ENCODE peak calls at places on chromosomes 5 and 9, in four cellular contexts. One of them, this sample, is unnamed.

GRCh38 chr5:93584531-93585053 is 1.6 kb downstream of the NR2F1 start:
- DNase-seq in A549: no peak
- DNase-seq in K562: no peak
- DNase-seq in GM12878: no peak
- DNase-seq in this sample: no peak

GRCh38 chr5:64299805-64300204 is 134.2 kb downstream of the RNF180 start:
- DNase-seq in A549: no peak
- DNase-seq in K562: no peak
- DNase-seq in GM12878: no peak
- DNase-seq in this sample: no peak

GRCh38 chr5:88732181-88732633 is 150.8 kb downstream of the MEF2C start:
- DNase-seq in A549: no peak
- DNase-seq in K562: no peak
- DNase-seq in GM12878: peak; percentile 94
- DNase-seq in this sample: no peak

GRCh38 chr9:33329117-33329563 is 38.8 kb downstream of the NFX1 start:
- DNase-seq in A549: peak; percentile 97
- DNase-seq in K562: no peak
- DNase-seq in GM12878: no peak
- DNase-seq in this sample: peak; percentile 94

GRCh38 chr9:137318976-137319375 is 16.9 kb upstream of the NRARP start:
- DNase-seq in A549: peak; percentile 44
- DNase-seq in K562: peak; percentile 59
- DNase-seq in GM12878: no peak
- DNase-seq in this sample: peak; percentile 5

GRCh38 chr5:168114444-168115017 is 176.9 kb upstream of the WWC1 start:
- DNase-seq in A549: peak; percentile 69
- DNase-seq in K562: peak; percentile 52
- DNase-seq in GM12878: no peak
- DNase-seq in this sample: peak; percentile 14

GRCh38 chr5:135398160-135398854 is 724 bp downstream of the MACROH2A1 start:
- DNase-seq in A549: peak; percentile 16
- DNase-seq in K562: peak; percentile 58
- DNase-seq in GM12878: no peak
- DNase-seq in this sample: no peak

GRCh38 chr5:172728481-172729241 is 42.3 kb downstream of the DUSP1 start:
- DNase-seq in A549: no peak
- DNase-seq in K562: no peak
- DNase-seq in GM12878: no peak
- DNase-seq in this sample: no peak

GRCh38 chr5:171493646-171494393 is 74.4 kb downstream of the FGF18 start:
- DNase-seq in A549: no peak
- DNase-seq in K562: no peak
- DNase-seq in GM12878: no peak
- DNase-seq in this sample: no peak

GRCh38 chr5:125390316-125390715 is 643.9 kb upstream of the ZNF608 start:
- DNase-seq in A549: no peak
- DNase-seq in K562: no peak
- DNase-seq in GM12878: no peak
- DNase-seq in this sample: no peak

GRCh38 chr5:66553368-66553912 is 42.8 kb upstream of the MAST4 start:
- DNase-seq in A549: no peak
- DNase-seq in K562: no peak
- DNase-seq in GM12878: no peak
- DNase-seq in this sample: no peak

GRCh38 chr5:157267766-157268480 is 2.0 kb downstream of the CYFIP2 start:
- DNase-seq in A549: no peak
- DNase-seq in K562: no peak
- DNase-seq in GM12878: no peak
- DNase-seq in this sample: no peak

GRCh38 chr5:135934939-135935338 is 19.8 kb downstream of the LECT2 start:
- DNase-seq in A549: no peak
- DNase-seq in K562: no peak
- DNase-seq in GM12878: no peak
- DNase-seq in this sample: peak; percentile 29

GRCh38 chr9:85536076-85536475 is 205.7 kb downstream of the AGTPBP1 start:
- DNase-seq in A549: no peak
- DNase-seq in K562: no peak
- DNase-seq in GM12878: no peak
- DNase-seq in this sample: peak; percentile 60

GRCh38 chr9:91930475-91930874 is 19.6 kb downstream of the ROR2 start:
- DNase-seq in A549: peak; percentile 29
- DNase-seq in K562: no peak
- DNase-seq in GM12878: no peak
- DNase-seq in this sample: peak; percentile 30

GRCh38 chr9:91775011-91775707 is 174.9 kb downstream of the ROR2 start:
- DNase-seq in A549: peak; percentile 66
- DNase-seq in K562: peak; percentile 77
- DNase-seq in GM12878: no peak
- DNase-seq in this sample: peak; percentile 58

GRCh38 chr5:179923422-179923821 is 15.7 kb upstream of the TBC1D9B start:
- DNase-seq in A549: no peak
- DNase-seq in K562: peak; percentile 25
- DNase-seq in GM12878: peak; percentile 15
- DNase-seq in this sample: no peak

GRCh38 chr5:16666861-16667481 is 50.2 kb upstream of the RETREG1 start:
- DNase-seq in A549: no peak
- DNase-seq in K562: no peak
- DNase-seq in GM12878: no peak
- DNase-seq in this sample: peak; percentile 15

GRCh38 chr5:95641803-95642220 is 4.8 kb upstream of the RFESD start:
- DNase-seq in A549: no peak
- DNase-seq in K562: peak; percentile 29
- DNase-seq in GM12878: no peak
- DNase-seq in this sample: peak; percentile 54
- TF ChIP-seq ELK1 in A549: no peak
- TF ChIP-seq ELK1 in K562: no peak
- TF ChIP-seq ELK1 in GM12878: no peak
- TF ChIP-seq ELK1 in this sample: no peak

GRCh38 chr9:79573697-79573976 is 1.9 kb downstream of the TLE4 start:
- DNase-seq in A549: no peak
- DNase-seq in K562: no peak
- DNase-seq in GM12878: no peak
- DNase-seq in this sample: no peak
- H3K27ac ChIP-seq in A549: peak overlapping the region; percentile 92
- H3K27ac ChIP-seq in K562: peak overlapping the region; percentile 41
- H3K27ac ChIP-seq in GM12878: peak overlapping the region; percentile 82
- H3K27ac ChIP-seq in this sample: peak overlapping the region; percentile 63

DNA sequence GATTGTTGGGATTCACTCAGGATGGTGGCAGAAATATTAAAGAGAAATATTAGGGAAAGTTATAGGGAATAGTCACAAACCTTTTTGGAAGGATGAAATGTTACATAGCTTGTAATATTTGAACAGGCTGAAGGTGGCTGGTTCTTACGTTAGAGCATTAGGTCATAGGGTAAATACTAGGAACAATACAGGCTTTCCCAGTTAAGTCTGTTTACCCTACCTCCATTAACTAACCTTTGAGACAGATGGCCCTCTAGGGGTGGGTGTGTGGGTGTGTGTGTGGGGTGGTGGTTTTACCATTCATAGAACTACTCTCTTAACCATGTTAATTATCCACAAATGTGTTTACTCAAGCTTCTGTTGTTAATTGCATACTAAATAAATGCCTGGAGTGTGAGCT is 94.3 kb upstream of the STK32A start:
- DNase-seq in A549: no peak
- DNase-seq in K562: no peak
- DNase-seq in GM12878: no peak
- DNase-seq in this sample: no peak
- TF ChIP-seq ELK1 in A549: no peak
- TF ChIP-seq ELK1 in K562: no peak
- TF ChIP-seq ELK1 in GM12878: no peak
- TF ChIP-seq ELK1 in this sample: no peak

DNA sequence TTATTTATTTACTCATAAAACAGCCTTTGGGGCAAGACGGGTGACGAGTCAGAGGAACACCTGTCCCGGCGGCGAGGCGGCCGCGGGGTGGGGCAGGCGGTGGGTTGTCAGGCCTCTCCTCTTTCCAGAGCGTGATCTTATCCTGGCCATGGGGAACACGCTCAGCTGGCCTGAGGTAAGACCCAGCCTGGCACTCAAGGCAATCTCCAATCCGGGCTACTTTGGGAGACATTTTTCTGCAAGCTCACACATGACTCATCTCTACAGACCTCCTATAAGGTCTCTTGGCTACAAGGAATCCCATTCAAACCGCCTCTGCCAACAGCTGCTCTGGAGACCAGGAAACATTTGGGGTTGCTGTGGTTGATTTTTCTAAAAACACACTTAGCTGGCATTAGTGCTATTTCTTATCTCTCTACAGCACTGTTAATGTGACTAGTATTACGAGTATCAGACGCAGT is 6.2 kb downstream of the RAPGEF1 start:
- DNase-seq in A549: peak; percentile 88
- DNase-seq in K562: peak; percentile 55
- DNase-seq in GM12878: no peak
- DNase-seq in this sample: peak; percentile 96
- H3K27ac ChIP-seq in A549: peak overlapping the region; percentile 79
- H3K27ac ChIP-seq in K562: peak overlapping the region; percentile 21
- H3K27ac ChIP-seq in GM12878: peak overlapping the region; percentile 99
- H3K27ac ChIP-seq in this sample: peak overlapping the region; percentile 18

GRCh38 chr5:65305913-65306312 is 175.8 kb downstream of the ADAMTS6 start:
- DNase-seq in A549: no peak
- DNase-seq in K562: no peak
- DNase-seq in GM12878: no peak
- DNase-seq in this sample: peak; percentile 84
- TF ChIP-seq ELK1 in A549: no peak
- TF ChIP-seq ELK1 in K562: no peak
- TF ChIP-seq ELK1 in GM12878: no peak
- TF ChIP-seq ELK1 in this sample: no peak

DNA sequence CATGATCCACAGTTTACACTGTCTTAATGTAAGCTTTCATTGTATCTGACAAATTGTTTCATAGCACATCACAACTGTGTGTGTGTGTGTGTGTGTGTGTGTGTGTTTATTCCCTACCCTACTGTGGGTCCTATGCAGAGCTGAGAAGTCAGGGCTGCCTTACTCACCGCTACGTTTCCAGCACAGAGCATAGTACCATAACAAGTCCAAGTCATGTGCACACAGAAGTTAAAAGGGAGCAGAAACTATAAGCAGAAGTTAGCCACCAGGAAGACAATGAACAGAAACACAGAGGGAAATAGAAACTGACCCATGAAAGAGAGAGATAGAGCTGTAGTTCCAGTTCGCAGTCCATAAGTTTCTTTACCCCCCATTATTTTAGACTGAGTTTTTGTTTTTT is 38.2 kb upstream of the DMXL1 start:
- DNase-seq in A549: no peak
- DNase-seq in K562: no peak
- DNase-seq in GM12878: peak; percentile 61
- DNase-seq in this sample: peak; percentile 59
- H3K27ac ChIP-seq in A549: no peak overlapping the region
- H3K27ac ChIP-seq in K562: no peak overlapping the region
- H3K27ac ChIP-seq in GM12878: peak overlapping the region; percentile 95
- H3K27ac ChIP-seq in this sample: no peak overlapping the region

GRCh38 chr5:28809811-28810750 is 1771.7 kb upstream of the CDH9 start:
- DNase-seq in A549: no peak
- DNase-seq in K562: peak; percentile 73
- DNase-seq in GM12878: no peak
- DNase-seq in this sample: no peak
- TF ChIP-seq ELK1 in A549: no peak
- TF ChIP-seq ELK1 in K562: no peak
- TF ChIP-seq ELK1 in GM12878: no peak
- TF ChIP-seq ELK1 in this sample: no peak

GRCh38 chr5:153972240-153972639 is 66.5 kb downstream of the FAM114A2 start:
- DNase-seq in A549: no peak
- DNase-seq in K562: no peak
- DNase-seq in GM12878: no peak
- DNase-seq in this sample: no peak

GRCh38 chr5:153974131-153974812 is 64.4 kb downstream of the FAM114A2 start:
- DNase-seq in A549: peak; percentile 35
- DNase-seq in K562: peak; percentile 60
- DNase-seq in GM12878: no peak
- DNase-seq in this sample: peak; percentile 40

GRCh38 chr5:153970496-153970895 is 68.2 kb downstream of the FAM114A2 start:
- DNase-seq in A549: no peak
- DNase-seq in K562: no peak
- DNase-seq in GM12878: no peak
- DNase-seq in this sample: no peak

GRCh38 chr5:153979015-153979414 is 59.7 kb downstream of the FAM114A2 start:
- DNase-seq in A549: no peak
- DNase-seq in K562: peak; percentile 56
- DNase-seq in GM12878: no peak
- DNase-seq in this sample: no peak

GRCh38 chr5:153974813-153975163 is 63.9 kb downstream of the FAM114A2 start:
- DNase-seq in A549: no peak
- DNase-seq in K562: no peak
- DNase-seq in GM12878: no peak
- DNase-seq in this sample: no peak
- H3K27ac ChIP-seq in A549: no peak overlapping the region
- H3K27ac ChIP-seq in K562: no peak overlapping the region
- H3K27ac ChIP-seq in GM12878: no peak overlapping the region
- H3K27ac ChIP-seq in this sample: no peak overlapping the region

GRCh38 chr5:177370488-177371119 is 12.9 kb downstream of the RGS14 start:
- DNase-seq in A549: peak; percentile 95
- DNase-seq in K562: peak; percentile 97
- DNase-seq in GM12878: no peak
- DNase-seq in this sample: peak; percentile 82
- TF ChIP-seq ELK1 in A549: no peak
- TF ChIP-seq ELK1 in K562: no peak
- TF ChIP-seq ELK1 in GM12878: no peak
- TF ChIP-seq ELK1 in this sample: no peak

This sample was measured in IMR-90.